ENCODE peak calls at places on chromosomes 13 and 19, in ten cellular contexts. One of them, this sample, is unnamed.
A peak's percentile ranks its signal among the peaks of the same experiment; 100 is the strongest.

GRCh38 chr13:49560270-49561063 is 24.9 kb downstream of the RCBTB1 start:
- DNase-seq in kidney epithelial cell: peak; percentile 28
- DNase-seq in lung: no peak
- DNase-seq in AG04450: peak; percentile 43
- DNase-seq in heart left ventricle: no peak
- DNase-seq in epithelial cell of esophagus: peak; percentile 74
- DNase-seq in Peyer's patch: no peak
- DNase-seq in body of pancreas: peak; percentile 71
- DNase-seq in bronchial epithelial cell: peak; percentile 84
- DNase-seq in BE2C: no peak
- DNase-seq in this sample: no peak

GRCh38 chr19:49808762-49809154 is 4.3 kb downstream of the FUZ start:
- DNase-seq in kidney epithelial cell: peak; percentile 28
- DNase-seq in lung: peak; percentile 95
- DNase-seq in AG04450: peak; percentile 53
- DNase-seq in heart left ventricle: peak; percentile 97
- DNase-seq in epithelial cell of esophagus: peak; percentile 83
- DNase-seq in Peyer's patch: peak; percentile 92
- DNase-seq in body of pancreas: peak; percentile 97
- DNase-seq in bronchial epithelial cell: peak; percentile 52
- DNase-seq in BE2C: peak; percentile 99
- DNase-seq in this sample: peak; percentile 24

GRCh38 chr19:19074172-19074905 is 10.5 kb downstream of the SLC25A42 start:
- DNase-seq in kidney epithelial cell: no peak
- DNase-seq in lung: no peak
- DNase-seq in AG04450: no peak
- DNase-seq in heart left ventricle: no peak
- DNase-seq in epithelial cell of esophagus: no peak
- DNase-seq in Peyer's patch: no peak
- DNase-seq in body of pancreas: no peak
- DNase-seq in bronchial epithelial cell: no peak
- DNase-seq in BE2C: no peak
- DNase-seq in this sample: no peak

GRCh38 chr19:35332817-35333216 is 3.8 kb downstream of the CD22 start:
- DNase-seq in kidney epithelial cell: no peak
- DNase-seq in lung: no peak
- DNase-seq in AG04450: no peak
- DNase-seq in heart left ventricle: no peak
- DNase-seq in epithelial cell of esophagus: no peak
- DNase-seq in Peyer's patch: no peak
- DNase-seq in body of pancreas: no peak
- DNase-seq in bronchial epithelial cell: no peak
- DNase-seq in BE2C: no peak
- DNase-seq in this sample: no peak

GRCh38 chr13:41658057-41658642 is 200.8 kb downstream of the RGCC start:
- DNase-seq in kidney epithelial cell: no peak
- DNase-seq in lung: no peak
- DNase-seq in AG04450: peak; percentile 74
- DNase-seq in heart left ventricle: no peak
- DNase-seq in epithelial cell of esophagus: peak; percentile 39
- DNase-seq in Peyer's patch: no peak
- DNase-seq in body of pancreas: no peak
- DNase-seq in bronchial epithelial cell: no peak
- DNase-seq in BE2C: no peak
- DNase-seq in this sample: peak; percentile 25

GRCh38 chr19:35757231-35757748 is 461 bp upstream of the HSPB6 start:
- DNase-seq in kidney epithelial cell: no peak
- DNase-seq in lung: peak; percentile 59
- DNase-seq in AG04450: peak; percentile 85
- DNase-seq in heart left ventricle: peak; percentile 95
- DNase-seq in epithelial cell of esophagus: no peak
- DNase-seq in Peyer's patch: peak; percentile 66
- DNase-seq in body of pancreas: peak; percentile 70
- DNase-seq in bronchial epithelial cell: no peak
- DNase-seq in BE2C: peak; percentile 78
- DNase-seq in this sample: peak; percentile 57

GRCh38 chr13:44576396-44577235 is 486 bp upstream of the TSC22D1 start:
- DNase-seq in kidney epithelial cell: no peak
- DNase-seq in lung: no peak
- DNase-seq in AG04450: no peak
- DNase-seq in heart left ventricle: peak; percentile 38
- DNase-seq in epithelial cell of esophagus: peak; percentile 33
- DNase-seq in Peyer's patch: no peak
- DNase-seq in body of pancreas: peak; percentile 19
- DNase-seq in bronchial epithelial cell: no peak
- DNase-seq in BE2C: peak; percentile 42
- DNase-seq in this sample: no peak

GRCh38 chr13:90270231-90270630 is 1077.3 kb upstream of the MIR17HG start:
- DNase-seq in kidney epithelial cell: no peak
- DNase-seq in lung: no peak
- DNase-seq in AG04450: no peak
- DNase-seq in heart left ventricle: no peak
- DNase-seq in epithelial cell of esophagus: no peak
- DNase-seq in Peyer's patch: no peak
- DNase-seq in body of pancreas: no peak
- DNase-seq in bronchial epithelial cell: no peak
- DNase-seq in BE2C: no peak
- DNase-seq in this sample: no peak

GRCh38 chr13:20401958-20402856 is 123.5 kb downstream of the CRYL1 start:
- DNase-seq in kidney epithelial cell: no peak
- DNase-seq in lung: no peak
- DNase-seq in AG04450: no peak
- DNase-seq in heart left ventricle: no peak
- DNase-seq in epithelial cell of esophagus: peak; percentile 85
- DNase-seq in Peyer's patch: no peak
- DNase-seq in body of pancreas: no peak
- DNase-seq in bronchial epithelial cell: peak; percentile 87
- DNase-seq in BE2C: no peak
- DNase-seq in this sample: no peak

GRCh38 chr13:105139048-105139379 is 1396.4 kb downstream of the EFNB2 start:
- DNase-seq in kidney epithelial cell: no peak
- DNase-seq in lung: no peak
- DNase-seq in AG04450: no peak
- DNase-seq in heart left ventricle: no peak
- DNase-seq in epithelial cell of esophagus: no peak
- DNase-seq in Peyer's patch: no peak
- DNase-seq in body of pancreas: no peak
- DNase-seq in bronchial epithelial cell: no peak
- DNase-seq in BE2C: no peak
- DNase-seq in this sample: no peak

GRCh38 chr19:8814176-8814575 is 17.9 kb downstream of the ZNF558 start:
- DNase-seq in kidney epithelial cell: no peak
- DNase-seq in lung: no peak
- DNase-seq in AG04450: no peak
- DNase-seq in heart left ventricle: no peak
- DNase-seq in epithelial cell of esophagus: peak; percentile 41
- DNase-seq in Peyer's patch: no peak
- DNase-seq in body of pancreas: no peak
- DNase-seq in bronchial epithelial cell: peak; percentile 15
- DNase-seq in BE2C: no peak
- DNase-seq in this sample: no peak

GRCh38 chr13:38002596-38002995 is 133.0 kb upstream of the TRPC4 start:
- DNase-seq in kidney epithelial cell: no peak
- DNase-seq in lung: no peak
- DNase-seq in AG04450: no peak
- DNase-seq in heart left ventricle: no peak
- DNase-seq in epithelial cell of esophagus: no peak
- DNase-seq in Peyer's patch: no peak
- DNase-seq in body of pancreas: no peak
- DNase-seq in bronchial epithelial cell: no peak
- DNase-seq in BE2C: no peak
- DNase-seq in this sample: no peak

GRCh38 chr19:15675560-15675959 is 2.7 kb downstream of the CYP4F12 start:
- DNase-seq in kidney epithelial cell: no peak
- DNase-seq in lung: no peak
- DNase-seq in AG04450: no peak
- DNase-seq in heart left ventricle: no peak
- DNase-seq in epithelial cell of esophagus: no peak
- DNase-seq in Peyer's patch: no peak
- DNase-seq in body of pancreas: no peak
- DNase-seq in bronchial epithelial cell: no peak
- DNase-seq in BE2C: no peak
- DNase-seq in this sample: no peak

GRCh38 chr13:112635323-112635722 is 47.4 kb upstream of the TUBGCP3 start:
- DNase-seq in kidney epithelial cell: no peak
- DNase-seq in lung: no peak
- DNase-seq in AG04450: no peak
- DNase-seq in heart left ventricle: no peak
- DNase-seq in epithelial cell of esophagus: no peak
- DNase-seq in Peyer's patch: no peak
- DNase-seq in body of pancreas: no peak
- DNase-seq in bronchial epithelial cell: no peak
- DNase-seq in BE2C: no peak
- DNase-seq in this sample: no peak

GRCh38 chr19:7483720-7484201 is 5.1 kb downstream of the PEX11G start:
- DNase-seq in kidney epithelial cell: no peak
- DNase-seq in lung: no peak
- DNase-seq in AG04450: no peak
- DNase-seq in heart left ventricle: no peak
- DNase-seq in epithelial cell of esophagus: no peak
- DNase-seq in Peyer's patch: peak; percentile 76
- DNase-seq in body of pancreas: no peak
- DNase-seq in bronchial epithelial cell: no peak
- DNase-seq in BE2C: peak; percentile 63
- DNase-seq in this sample: no peak

GRCh38 chr13:107351305-107351704 is 783.4 kb upstream of the ARGLU1 start:
- DNase-seq in kidney epithelial cell: no peak
- DNase-seq in lung: no peak
- DNase-seq in AG04450: no peak
- DNase-seq in heart left ventricle: no peak
- DNase-seq in epithelial cell of esophagus: no peak
- DNase-seq in Peyer's patch: no peak
- DNase-seq in body of pancreas: no peak
- DNase-seq in bronchial epithelial cell: no peak
- DNase-seq in BE2C: peak; percentile 37
- DNase-seq in this sample: no peak

GRCh38 chr19:48872884-48873475 is 759 bp downstream of the PPP1R15A start:
- DNase-seq in kidney epithelial cell: peak; percentile 90
- DNase-seq in lung: peak; percentile 89
- DNase-seq in AG04450: peak; percentile 89
- DNase-seq in heart left ventricle: peak; percentile 92
- DNase-seq in epithelial cell of esophagus: peak; percentile 93
- DNase-seq in Peyer's patch: peak; percentile 81
- DNase-seq in body of pancreas: peak; percentile 93
- DNase-seq in bronchial epithelial cell: peak; percentile 91
- DNase-seq in BE2C: peak; percentile 71
- DNase-seq in this sample: peak; percentile 88

GRCh38 chr19:46206176-46206575 is 23.4 kb upstream of the IGFL1 start:
- DNase-seq in kidney epithelial cell: no peak
- DNase-seq in lung: no peak
- DNase-seq in AG04450: no peak
- DNase-seq in heart left ventricle: peak; percentile 51
- DNase-seq in epithelial cell of esophagus: peak; percentile 92
- DNase-seq in Peyer's patch: no peak
- DNase-seq in body of pancreas: no peak
- DNase-seq in bronchial epithelial cell: peak; percentile 92
- DNase-seq in BE2C: no peak
- DNase-seq in this sample: no peak

GRCh38 chr13:40657307-40657706 is 9.1 kb downstream of the FOXO1 start:
- DNase-seq in kidney epithelial cell: no peak
- DNase-seq in lung: no peak
- DNase-seq in AG04450: no peak
- DNase-seq in heart left ventricle: no peak
- DNase-seq in epithelial cell of esophagus: no peak
- DNase-seq in Peyer's patch: no peak
- DNase-seq in body of pancreas: no peak
- DNase-seq in bronchial epithelial cell: no peak
- DNase-seq in BE2C: no peak
- DNase-seq in this sample: no peak

GRCh38 chr19:38213911-38214625 is 10.0 kb downstream of the DPF1 start:
- DNase-seq in kidney epithelial cell: peak; percentile 77
- DNase-seq in lung: no peak
- DNase-seq in AG04450: no peak
- DNase-seq in heart left ventricle: no peak
- DNase-seq in epithelial cell of esophagus: peak; percentile 36
- DNase-seq in Peyer's patch: no peak
- DNase-seq in body of pancreas: no peak
- DNase-seq in bronchial epithelial cell: no peak
- DNase-seq in BE2C: no peak
- DNase-seq in this sample: peak; percentile 40

GRCh38 chr19:51467864-51468544 is 9.8 kb upstream of the SIGLEC8 start:
- DNase-seq in kidney epithelial cell: no peak
- DNase-seq in lung: no peak
- DNase-seq in AG04450: no peak
- DNase-seq in heart left ventricle: no peak
- DNase-seq in epithelial cell of esophagus: no peak
- DNase-seq in Peyer's patch: no peak
- DNase-seq in body of pancreas: no peak
- DNase-seq in bronchial epithelial cell: no peak
- DNase-seq in BE2C: no peak
- DNase-seq in this sample: no peak

GRCh38 chr19:13718733-13719132 is 45.6 kb upstream of the MRI1 start:
- DNase-seq in kidney epithelial cell: no peak
- DNase-seq in lung: no peak
- DNase-seq in AG04450: peak; percentile 36
- DNase-seq in heart left ventricle: peak; percentile 58
- DNase-seq in epithelial cell of esophagus: peak; percentile 20
- DNase-seq in Peyer's patch: peak; percentile 53
- DNase-seq in body of pancreas: peak; percentile 28
- DNase-seq in bronchial epithelial cell: peak; percentile 55
- DNase-seq in BE2C: peak; percentile 48
- DNase-seq in this sample: peak; percentile 43
- TF ChIP-seq CTCF in kidney epithelial cell: peak; percentile 15
- TF ChIP-seq CTCF in lung: peak; percentile 20
- TF ChIP-seq CTCF in AG04450: peak; percentile 49
- TF ChIP-seq CTCF in heart left ventricle: peak; percentile 37
- TF ChIP-seq CTCF in epithelial cell of esophagus: peak; percentile 28
- TF ChIP-seq CTCF in Peyer's patch: peak; percentile 40
- TF ChIP-seq CTCF in body of pancreas: no peak
- TF ChIP-seq CTCF in bronchial epithelial cell: peak; percentile 32
- TF ChIP-seq CTCF in BE2C: peak; percentile 47
- TF ChIP-seq CTCF in this sample: peak; percentile 59

GRCh38 chr19:3397266-3398022 is 31.1 kb downstream of the NFIC start:
- DNase-seq in kidney epithelial cell: no peak
- DNase-seq in lung: no peak
- DNase-seq in AG04450: no peak
- DNase-seq in heart left ventricle: peak; percentile 75
- DNase-seq in epithelial cell of esophagus: peak; percentile 34
- DNase-seq in Peyer's patch: no peak
- DNase-seq in body of pancreas: peak; percentile 66
- DNase-seq in bronchial epithelial cell: no peak
- DNase-seq in BE2C: no peak
- DNase-seq in this sample: no peak
- H3K4me3 ChIP-seq in kidney epithelial cell: no peak overlapping the region
- H3K4me3 ChIP-seq in lung: no peak overlapping the region
- H3K4me3 ChIP-seq in AG04450: no peak overlapping the region
- H3K4me3 ChIP-seq in heart left ventricle: no peak overlapping the region
- H3K4me3 ChIP-seq in epithelial cell of esophagus: no peak overlapping the region
- H3K4me3 ChIP-seq in Peyer's patch: no peak overlapping the region
- H3K4me3 ChIP-seq in body of pancreas: no peak overlapping the region
- H3K4me3 ChIP-seq in bronchial epithelial cell: no peak overlapping the region
- H3K4me3 ChIP-seq in BE2C: no peak overlapping the region
- H3K4me3 ChIP-seq in this sample: no peak overlapping the region

GRCh38 chr19:44542671-44543070 is 13.2 kb upstream of the CEACAM20 start:
- DNase-seq in kidney epithelial cell: no peak
- DNase-seq in lung: no peak
- DNase-seq in AG04450: no peak
- DNase-seq in heart left ventricle: no peak
- DNase-seq in epithelial cell of esophagus: no peak
- DNase-seq in Peyer's patch: no peak
- DNase-seq in body of pancreas: no peak
- DNase-seq in bronchial epithelial cell: no peak
- DNase-seq in BE2C: no peak
- DNase-seq in this sample: no peak
- TF ChIP-seq CTCF in kidney epithelial cell: no peak
- TF ChIP-seq CTCF in lung: no peak
- TF ChIP-seq CTCF in AG04450: no peak
- TF ChIP-seq CTCF in heart left ventricle: no peak
- TF ChIP-seq CTCF in epithelial cell of esophagus: no peak
- TF ChIP-seq CTCF in Peyer's patch: no peak
- TF ChIP-seq CTCF in body of pancreas: no peak
- TF ChIP-seq CTCF in bronchial epithelial cell: no peak
- TF ChIP-seq CTCF in BE2C: no peak
- TF ChIP-seq CTCF in this sample: no peak

GRCh38 chr19:1271528-1272422 is 2.6 kb downstream of the CIRBP start:
- DNase-seq in kidney epithelial cell: no peak
- DNase-seq in lung: no peak
- DNase-seq in AG04450: no peak
- DNase-seq in heart left ventricle: no peak
- DNase-seq in epithelial cell of esophagus: no peak
- DNase-seq in Peyer's patch: no peak
- DNase-seq in body of pancreas: no peak
- DNase-seq in bronchial epithelial cell: no peak
- DNase-seq in BE2C: no peak
- DNase-seq in this sample: no peak
- H3K4me3 ChIP-seq in kidney epithelial cell: no peak overlapping the region
- H3K4me3 ChIP-seq in lung: no peak overlapping the region
- H3K4me3 ChIP-seq in AG04450: peak overlapping the region; percentile 5
- H3K4me3 ChIP-seq in heart left ventricle: peak overlapping the region; percentile 72
- H3K4me3 ChIP-seq in epithelial cell of esophagus: no peak overlapping the region
- H3K4me3 ChIP-seq in Peyer's patch: no peak overlapping the region
- H3K4me3 ChIP-seq in body of pancreas: no peak overlapping the region
- H3K4me3 ChIP-seq in bronchial epithelial cell: no peak overlapping the region
- H3K4me3 ChIP-seq in BE2C: no peak overlapping the region
- H3K4me3 ChIP-seq in this sample: peak overlapping the region; percentile 67